ENCODE peak calls at places on chromosomes 2 and 18, in nine cellular contexts. D is K562, J is stomach, N is A549, C is tibial nerve, P is SK-N-SH, Y is HepG2, K is upper lobe of left lung, X is H1. U is an unnamed sample.

GRCh38 chr2:209547726-209548125 is 123.9 kb downstream of the MAP2 start:
- DNase-seq in Y (no peak), D (no peak), N (no peak), J (no peak), K (no peak), X (no peak), C (no peak), P (no peak), U (no peak)

GRCh38 chr18:47254341-47254939 is 3.0 kb upstream of the SKOR2 start:
- DNase-seq in J (no peak), C (no peak), Y (peak; percentile 18), D (peak; percentile 10), N (no peak), K (peak; percentile 15), P (no peak), X (no peak), U (no peak)

GRCh38 chr18:44273298-44273697 is 407.4 kb upstream of the SETBP1 start:
- DNase-seq in D (no peak), P (no peak), X (no peak), K (no peak), C (no peak), Y (no peak), N (no peak), J (no peak), U (no peak)

GRCh38 chr2:39994151-39994550 is 215.1 kb upstream of the THUMPD2 start:
- DNase-seq in D (no peak), P (no peak), J (no peak), C (no peak), X (no peak), N (no peak), Y (no peak), K (no peak), U (no peak)

GRCh38 chr2:100940766-100941645 is 61.1 kb upstream of the RPL31 start:
- DNase-seq in P (no peak), X (no peak), N (no peak), J (no peak), C (no peak), Y (no peak), D (no peak), K (peak; percentile 37), U (no peak)

GRCh38 chr2:120867290-120868231 is 131.9 kb downstream of the GLI2 start:
- DNase-seq in X (no peak), P (peak; percentile 84), J (peak; percentile 63), N (peak; percentile 49), C (peak; percentile 74), Y (no peak), K (peak; percentile 90), D (peak; percentile 40), U (peak; percentile 85)

GRCh38 chr2:212970132-212970531 is 181.3 kb downstream of the IKZF2 start:
- DNase-seq in C (no peak), D (no peak), X (no peak), N (no peak), K (no peak), P (no peak), J (no peak), Y (no peak), U (no peak)

GRCh38 chr2:109285244-109285651 is 156.2 kb downstream of the SH3RF3 start:
- DNase-seq in D (no peak), P (no peak), Y (no peak), J (no peak), X (no peak), N (no peak), K (no peak), C (no peak), U (no peak)

GRCh38 chr18:74288730-74289129 is 3.0 kb downstream of the CYB5A start:
- DNase-seq in Y (peak; percentile 32), J (no peak), C (no peak), N (no peak), D (no peak), P (no peak), K (no peak), X (no peak), U (peak; percentile 41)

GRCh38 chr18:31041346-31042067 is 1.0 kb downstream of the DSC3 start:
- DNase-seq in C (no peak), P (peak; percentile 20), K (peak; percentile 58), D (no peak), J (no peak), N (no peak), X (no peak), Y (no peak), U (no peak)

GRCh38 chr2:239673641-239674040 is 272.8 kb upstream of the HDAC4 start:
- DNase-seq in N (no peak), P (no peak), X (no peak), K (no peak), Y (no peak), C (no peak), J (no peak), D (no peak), U (no peak)

GRCh38 chr2:43276517-43276931 is 50.1 kb upstream of the ZFP36L2 start:
- DNase-seq in K (no peak), D (no peak), C (no peak), J (no peak), X (no peak), Y (no peak), N (no peak), P (peak; percentile 53), U (no peak)

GRCh38 chr2:134866498-134867099 is 28.2 kb downstream of the ACMSD start:
- DNase-seq in Y (no peak), D (no peak), C (no peak), J (no peak), K (peak; percentile 2), N (peak; percentile 16), P (no peak), X (no peak), U (no peak)

GRCh38 chr2:43083278-43083677 is 143.1 kb downstream of the ZFP36L2 start:
- DNase-seq in N (no peak), K (no peak), Y (no peak), X (no peak), P (no peak), C (no peak), J (no peak), D (no peak), U (peak; percentile 67)

DNA sequence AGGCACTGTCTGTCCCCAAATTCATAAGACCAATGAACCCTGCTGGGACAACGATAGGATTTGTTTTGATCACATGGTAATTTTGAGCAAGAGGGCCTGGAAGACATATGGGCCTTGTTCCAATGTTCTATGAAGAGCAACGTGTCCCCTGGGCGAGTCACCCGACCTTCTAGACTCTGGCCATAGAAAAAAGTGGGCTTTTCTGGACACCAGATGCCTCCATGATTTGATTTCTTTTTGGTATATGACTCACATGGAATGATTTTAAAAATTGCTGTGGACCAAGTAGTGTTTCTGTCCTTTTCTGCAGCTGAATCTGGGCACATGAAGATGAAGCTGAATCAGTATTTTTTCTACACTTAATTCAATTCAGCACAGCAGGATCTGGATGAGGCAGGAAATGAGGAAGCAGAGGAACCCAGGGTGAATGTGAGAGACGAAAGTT is 104.9 kb downstream of the CDC42EP3 start:
- DNase-seq in D (no peak), P (no peak), C (no peak), X (no peak), K (no peak), Y (no peak), N (no peak), J (no peak), U (no peak)
- TF ChIP-seq EP300 in D (no peak), P (peak; percentile 82), C (peak; percentile 16), X (no peak), K (no peak), Y (no peak), N (no peak), J (no peak), U (no peak)

GRCh38 chr18:67417864-67418523 is 98.5 kb downstream of the DSEL start:
- DNase-seq in Y (peak; percentile 23), J (no peak), K (peak; percentile 46), D (no peak), X (no peak), C (no peak), N (peak; percentile 39), P (no peak), U (peak; percentile 12)
- H3K27ac ChIP-seq in Y (no peak overlapping the region), J (peak overlapping the region; percentile 26), K (no peak overlapping the region), D (peak overlapping the region; percentile 19), X (no peak overlapping the region), C (no peak overlapping the region), N (peak overlapping the region; percentile 72), P (no peak overlapping the region), U (no peak overlapping the region)

DNA sequence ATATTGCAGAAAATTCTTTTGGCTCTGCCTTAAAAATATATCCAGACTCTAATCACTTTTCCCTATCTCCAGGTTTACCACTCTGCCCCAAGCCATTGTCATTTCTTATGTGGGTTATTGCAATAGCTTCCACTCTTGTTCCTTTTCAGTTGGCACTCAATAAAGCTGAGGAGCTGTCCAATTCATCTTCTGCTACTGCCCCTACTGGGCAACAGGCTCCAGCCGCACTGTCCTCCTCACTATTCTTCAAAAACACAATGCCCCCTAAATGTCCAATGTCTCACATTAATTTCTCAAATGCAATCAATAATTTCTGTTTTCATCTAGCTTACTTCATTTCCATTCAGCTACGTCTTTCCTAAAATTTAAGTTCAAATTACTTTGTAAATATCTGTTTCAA is 1262.5 kb upstream of the CDH2 start:
- DNase-seq in D (no peak), X (no peak), Y (no peak), P (no peak), K (no peak), J (no peak), C (no peak), N (no peak), U (no peak)
- TF ChIP-seq CTCF in D (no peak), X (no peak), Y (no peak), P (peak; percentile 33), K (no peak), J (no peak), C (no peak), N (no peak), U (no peak)

GRCh38 chr2:219160186-219161017 is at the start of gene NHEJ1:
- DNase-seq in X (no peak), K (peak; percentile 100), N (peak; percentile 95), D (peak; percentile 92), P (peak; percentile 98), J (peak; percentile 99), Y (peak; percentile 90), C (peak; percentile 99), U (peak; percentile 98)

GRCh38 chr2:219158586-219158985 is 2.0 kb downstream of the NHEJ1 start:
- DNase-seq in D (no peak), P (no peak), C (no peak), X (no peak), N (no peak), J (no peak), Y (no peak), K (no peak), U (no peak)

GRCh38 chr2:219161097-219161496 is 482 bp upstream of the NHEJ1 start:
- DNase-seq in X (no peak), J (no peak), Y (peak; percentile 24), N (no peak), C (no peak), P (no peak), D (no peak), K (no peak), U (no peak)

GRCh38 chr2:219158025-219158424 is 2.6 kb downstream of the NHEJ1 start:
- DNase-seq in D (no peak), Y (no peak), N (no peak), K (no peak), J (no peak), C (no peak), P (no peak), X (no peak), U (no peak)

DNA sequence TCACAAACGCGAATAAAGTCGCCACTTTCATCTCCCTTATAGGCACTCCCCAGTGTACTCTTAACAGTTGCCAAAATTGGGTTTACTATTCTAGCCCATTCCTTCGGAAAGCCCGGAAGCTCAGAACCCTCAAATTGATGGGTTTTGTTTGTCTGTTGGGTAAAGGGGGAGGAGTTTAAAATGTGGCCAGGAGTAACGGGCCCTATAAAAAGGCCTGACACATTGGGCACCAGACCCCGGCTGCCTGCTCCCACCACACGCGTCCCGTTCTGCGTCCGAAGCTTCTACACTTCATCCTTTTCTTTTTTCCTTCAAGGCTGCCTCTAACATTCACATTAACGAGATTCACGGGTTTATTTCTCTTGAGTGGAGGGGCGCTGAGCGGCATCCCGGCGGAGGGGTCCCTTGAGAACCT is 837 bp downstream of the NHEJ1 start:
- DNase-seq in X (no peak), P (no peak), D (no peak), K (no peak), Y (no peak), N (no peak), C (no peak), J (no peak), U (no peak)
- TF ChIP-seq EP300 in X (no peak), P (no peak), D (no peak), K (no peak), Y (no peak), N (no peak), C (no peak), J (no peak), U (no peak)

U was measured in ovary.